ENCODE peak calls at places on chromosomes 12 and 14, in four cellular contexts. One of them, this sample, is unnamed.

GRCh38 chr14:32306549-32306948 is 22.5 kb upstream of the AKAP6 start:
- DNase-seq in NCI-H1105 treated with DMSO at 0.1 percent for 48 hours: no peak
- DNase-seq in MV-4-11: no peak
- DNase-seq in anterior cingulate cortex: no peak
- DNase-seq in this sample: no peak

GRCh38 chr14:27411021-27411420 is 813.2 kb upstream of the NOVA1 start:
- DNase-seq in NCI-H1105 treated with DMSO at 0.1 percent for 48 hours: no peak
- DNase-seq in MV-4-11: no peak
- DNase-seq in anterior cingulate cortex: no peak
- DNase-seq in this sample: no peak

GRCh38 chr12:56286044-56286830 is 13.9 kb downstream of the CS start:
- DNase-seq in NCI-H1105 treated with DMSO at 0.1 percent for 48 hours: no peak
- DNase-seq in MV-4-11: no peak
- DNase-seq in anterior cingulate cortex: no peak
- DNase-seq in this sample: no peak

GRCh38 chr12:45644521-45644920 is 85.0 kb upstream of the ARID2 start:
- DNase-seq in NCI-H1105 treated with DMSO at 0.1 percent for 48 hours: no peak
- DNase-seq in MV-4-11: peak
- DNase-seq in anterior cingulate cortex: no peak
- DNase-seq in this sample: no peak

GRCh38 chr12:126688556-126688955 is 1578.4 kb upstream of the TMEM132C start:
- DNase-seq in NCI-H1105 treated with DMSO at 0.1 percent for 48 hours: no peak
- DNase-seq in MV-4-11: no peak
- DNase-seq in anterior cingulate cortex: no peak
- DNase-seq in this sample: no peak

GRCh38 chr12:19169222-19169621 is 39.7 kb downstream of the PLEKHA5 start:
- DNase-seq in NCI-H1105 treated with DMSO at 0.1 percent for 48 hours: no peak
- DNase-seq in MV-4-11: no peak
- DNase-seq in anterior cingulate cortex: no peak
- DNase-seq in this sample: no peak

GRCh38 chr12:117092511-117092780 is 6.8 kb downstream of the TESC start:
- DNase-seq in NCI-H1105 treated with DMSO at 0.1 percent for 48 hours: no peak
- DNase-seq in MV-4-11: no peak
- DNase-seq in anterior cingulate cortex: no peak
- DNase-seq in this sample: no peak

GRCh38 chr12:60185060-60185459 is 589.2 kb downstream of the SLC16A7 start:
- DNase-seq in NCI-H1105 treated with DMSO at 0.1 percent for 48 hours: no peak
- DNase-seq in MV-4-11: no peak
- DNase-seq in anterior cingulate cortex: no peak
- DNase-seq in this sample: no peak

GRCh38 chr14:90642239-90642717 is 174.0 kb downstream of the TTC7B start:
- DNase-seq in NCI-H1105 treated with DMSO at 0.1 percent for 48 hours: no peak
- DNase-seq in MV-4-11: no peak
- DNase-seq in anterior cingulate cortex: no peak
- DNase-seq in this sample: no peak